ENCODE peak calls at places on chromosomes 12 and 14, in four cellular contexts. C is ovary, M is PC-3, D is HFF-Myc. O is an unnamed sample.

GRCh38 chr12:46384451-46385301 is 12.1 kb upstream of the SLC38A2 start:
- DNase-seq in C (no peak), D (no peak), M (peak), O (no peak)

GRCh38 chr14:102317564-102318248 is 1.8 kb upstream of the ZNF839 start:
- DNase-seq in C (no peak), M (peak), D (no peak), O (no peak)

GRCh38 chr14:54225457-54225856 is 171.3 kb upstream of the CDKN3 start:
- DNase-seq in M (no peak), D (no peak), C (no peak), O (no peak)

GRCh38 chr14:102949801-102950451 is 27.5 kb downstream of the AMN start:
- DNase-seq in D (no peak), M (peak), C (no peak), O (no peak)

GRCh38 chr12:45284096-45284901 is 68.4 kb downstream of the ANO6 start:
- DNase-seq in M (peak), C (no peak), D (no peak), O (peak)

GRCh38 chr14:70192915-70193314 is 4.2 kb upstream of the SLC8A3 start:
- DNase-seq in D (no peak), M (no peak), C (no peak), O (peak)

GRCh38 chr14:30362369-30363218 is 196.4 kb upstream of the G2E3 start:
- DNase-seq in M (peak), C (no peak), D (no peak), O (no peak)

GRCh38 chr12:111344254-111344875 is 24.5 kb downstream of the PHETA1 start:
- DNase-seq in M (no peak), D (no peak), C (no peak), O (no peak)

GRCh38 chr14:55731881-55732498 is 152.0 kb downstream of the KTN1 start:
- DNase-seq in D (no peak), M (peak), C (no peak), O (peak)

GRCh38 chr14:104561124-104561531 is 18.4 kb upstream of the C14orf180 start:
- DNase-seq in C (no peak), D (no peak), M (no peak), O (no peak)

GRCh38 chr14:55412686-55413085 is 1.1 kb upstream of the ATG14 start:
- DNase-seq in D (no peak), C (no peak), M (peak), O (no peak)

DNA sequence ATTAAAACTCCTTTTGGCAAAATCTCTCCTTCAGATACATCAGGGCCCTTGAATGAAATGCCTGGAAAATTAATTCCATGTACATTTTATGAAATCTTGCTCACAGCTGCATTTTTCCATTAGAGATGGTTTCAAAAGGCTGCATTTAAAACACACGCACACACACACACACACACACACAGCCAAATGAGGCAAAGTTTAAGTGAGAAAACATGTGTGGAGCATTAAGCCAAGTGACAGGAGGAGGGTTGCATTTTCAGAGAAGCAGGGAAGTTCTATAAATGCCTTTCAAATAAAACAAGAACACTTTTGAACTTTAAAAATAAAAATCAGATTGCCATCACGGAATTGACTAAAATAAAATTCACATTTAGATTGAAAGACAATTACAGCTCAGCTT is 216.4 kb downstream of the LRIG3 start:
- DNase-seq in M (no peak), D (peak), C (no peak), O (no peak)
- H3K4me3 ChIP-seq in M (no peak), D (no peak), C (no peak), O (no peak)

GRCh38 chr14:61642246-61642982 is 52.9 kb upstream of the HIF1A start:
- DNase-seq in M (peak), C (no peak), D (peak), O (no peak)

GRCh38 chr14:61644834-61645233 is 50.5 kb upstream of the HIF1A start:
- DNase-seq in D (no peak), C (no peak), M (peak), O (peak)

GRCh38 chr14:61645247-61645646 is 50.1 kb upstream of the HIF1A start:
- DNase-seq in D (no peak), M (no peak), C (no peak), O (no peak)

GRCh38 chr14:61644185-61644584 is 51.1 kb upstream of the HIF1A start:
- DNase-seq in M (no peak), D (no peak), C (no peak), O (no peak)

DNA sequence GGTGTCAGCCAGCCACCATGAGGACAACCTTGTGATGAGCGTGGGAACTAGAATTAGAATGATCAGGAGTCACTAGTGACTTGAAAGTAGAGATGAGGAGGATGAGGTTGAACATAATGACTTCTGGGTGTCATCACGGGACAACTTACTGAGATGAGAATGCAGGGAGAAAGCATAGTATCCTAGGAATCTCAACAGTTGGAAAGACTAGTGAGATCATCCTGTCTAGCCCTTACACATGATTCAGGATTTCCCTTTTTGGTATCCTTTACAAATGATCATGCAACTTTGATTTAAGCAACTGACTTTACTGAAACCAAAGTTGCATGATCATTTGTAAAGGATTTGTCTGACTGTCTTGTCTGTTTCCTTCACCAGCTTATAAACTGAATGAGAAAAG is 51.8 kb upstream of the HIF1A start:
- DNase-seq in M (no peak), D (no peak), C (no peak), O (no peak)
- H3K4me3 ChIP-seq in M (no peak), D (no peak), C (no peak), O (no peak)

GRCh38 chr12:88418856-88419497 is 161.3 kb downstream of the KITLG start:
- DNase-seq in C (no peak), M (peak), D (no peak), O (no peak)

GRCh38 chr12:88417531-88417930 is 162.7 kb downstream of the KITLG start:
- DNase-seq in M (peak), D (no peak), C (no peak), O (no peak)

GRCh38 chr12:88419794-88420193 is 160.5 kb downstream of the KITLG start:
- DNase-seq in M (peak), D (no peak), C (no peak), O (no peak)

GRCh38 chr12:88416155-88416554 is 164.1 kb downstream of the KITLG start:
- DNase-seq in D (no peak), M (no peak), C (no peak), O (no peak)

GRCh38 chr12:88416786-88417185 is 163.5 kb downstream of the KITLG start:
- DNase-seq in C (no peak), D (no peak), M (peak), O (no peak)
- H3K4me3 ChIP-seq in C (no peak), D (no peak), M (no peak), O (no peak)

GRCh38 chr12:12731785-12732184 is 14.6 kb downstream of the CDKN1B start:
- DNase-seq in D (no peak), C (no peak), M (no peak), O (no peak)

GRCh38 chr12:12733118-12733517 is 15.9 kb downstream of the CDKN1B start:
- DNase-seq in M (no peak), D (no peak), C (no peak), O (no peak)

GRCh38 chr12:12734561-12735071 is 17.4 kb downstream of the CDKN1B start:
- DNase-seq in D (no peak), M (no peak), C (no peak), O (no peak)

GRCh38 chr12:12735301-12735700 is 18.1 kb downstream of the CDKN1B start:
- DNase-seq in C (no peak), D (no peak), M (no peak), O (no peak)

GRCh38 chr12:12734054-12734453 is 16.9 kb downstream of the CDKN1B start:
- DNase-seq in D (peak), M (no peak), C (no peak), O (no peak)
- H3K4me3 ChIP-seq in D (peak), M (no peak), C (no peak), O (no peak)

GRCh38 chr12:96194901-96195844 is 998 bp downstream of the ELK3 start:
- DNase-seq in M (peak), C (peak), D (peak), O (peak)

GRCh38 chr12:96195845-96196451 is 1.8 kb downstream of the ELK3 start:
- DNase-seq in D (no peak), M (peak), C (peak), O (peak)

GRCh38 chr12:96197503-96198272 is 3.5 kb downstream of the ELK3 start:
- DNase-seq in C (no peak), D (peak), M (peak), O (no peak)

GRCh38 chr12:96198970-96199369 is 4.8 kb downstream of the ELK3 start:
- DNase-seq in M (peak), D (peak), C (no peak), O (no peak)

GRCh38 chr12:96196781-96197180 is 2.6 kb downstream of the ELK3 start:
- DNase-seq in C (no peak), M (peak), D (no peak), O (no peak)
- H3K4me3 ChIP-seq in C (no peak), M (peak), D (peak), O (no peak)

GRCh38 chr14:49623941-49624806 is 3.6 kb downstream of the MGAT2 start:
- DNase-seq in M (peak), D (no peak), C (no peak), O (no peak)
- H3K4me3 ChIP-seq in M (peak), D (peak), C (no peak), O (no peak)

GRCh38 chr12:48969847-48970701 is 1.5 kb downstream of the WNT10B start:
- DNase-seq in D (no peak), M (no peak), C (no peak), O (peak)
- H3K4me3 ChIP-seq in D (peak), M (peak), C (no peak), O (peak)